ENCODE peak calls at places on chromosomes 7 and 10, in four cellular contexts. One of them, this sample, is unnamed.

GRCh38 chr10:100743626-100744135 is 1.7 kb upstream of the PAX2 start:
- DNase-seq in left ventricle myocardium inferior: no peak
- DNase-seq in brain microvascular endothelial cell: no peak
- DNase-seq in upper lobe of right lung: no peak
- DNase-seq in this sample: no peak

GRCh38 chr7:157355784-157356511 is 19.1 kb downstream of the DNAJB6 start:
- DNase-seq in left ventricle myocardium inferior: peak; percentile 39
- DNase-seq in brain microvascular endothelial cell: no peak
- DNase-seq in upper lobe of right lung: no peak
- DNase-seq in this sample: peak; percentile 83

GRCh38 chr10:61837748-61838055 is 63.8 kb upstream of the ARID5B start:
- DNase-seq in left ventricle myocardium inferior: no peak
- DNase-seq in brain microvascular endothelial cell: no peak
- DNase-seq in upper lobe of right lung: no peak
- DNase-seq in this sample: no peak

GRCh38 chr7:90749774-90750173 is 153.7 kb downstream of the CDK14 start:
- DNase-seq in left ventricle myocardium inferior: no peak
- DNase-seq in brain microvascular endothelial cell: peak; percentile 34
- DNase-seq in upper lobe of right lung: no peak
- DNase-seq in this sample: no peak

GRCh38 chr10:102408728-102409603 is 9.6 kb downstream of the PSD start:
- DNase-seq in left ventricle myocardium inferior: no peak
- DNase-seq in brain microvascular endothelial cell: peak; percentile 17
- DNase-seq in upper lobe of right lung: no peak
- DNase-seq in this sample: no peak

GRCh38 chr7:158016171-158017087 is 571.2 kb downstream of the PTPRN2 start:
- DNase-seq in left ventricle myocardium inferior: no peak
- DNase-seq in brain microvascular endothelial cell: no peak
- DNase-seq in upper lobe of right lung: peak; percentile 53
- DNase-seq in this sample: no peak

GRCh38 chr7:15602236-15602635 is 40.4 kb upstream of the AGMO start:
- DNase-seq in left ventricle myocardium inferior: no peak
- DNase-seq in brain microvascular endothelial cell: peak; percentile 36
- DNase-seq in upper lobe of right lung: no peak
- DNase-seq in this sample: no peak

GRCh38 chr7:3722396-3722846 is 421.4 kb downstream of the SDK1 start:
- DNase-seq in left ventricle myocardium inferior: peak; percentile 21
- DNase-seq in brain microvascular endothelial cell: peak; percentile 33
- DNase-seq in upper lobe of right lung: no peak
- DNase-seq in this sample: no peak

GRCh38 chr10:97226398-97226797 is 40.6 kb upstream of the SLIT1 start:
- DNase-seq in left ventricle myocardium inferior: no peak
- DNase-seq in brain microvascular endothelial cell: no peak
- DNase-seq in upper lobe of right lung: no peak
- DNase-seq in this sample: no peak

GRCh38 chr7:71184136-71184535 is 52.2 kb downstream of the GALNT17 start:
- DNase-seq in left ventricle myocardium inferior: no peak
- DNase-seq in brain microvascular endothelial cell: no peak
- DNase-seq in upper lobe of right lung: no peak
- DNase-seq in this sample: no peak

GRCh38 chr10:119933179-119933578 is 40.6 kb downstream of the SEC23IP start:
- DNase-seq in left ventricle myocardium inferior: no peak
- DNase-seq in brain microvascular endothelial cell: no peak
- DNase-seq in upper lobe of right lung: no peak
- DNase-seq in this sample: no peak

GRCh38 chr10:56269181-56269580 is 91.9 kb downstream of the ZWINT start:
- DNase-seq in left ventricle myocardium inferior: no peak
- DNase-seq in brain microvascular endothelial cell: no peak
- DNase-seq in upper lobe of right lung: no peak
- DNase-seq in this sample: no peak

GRCh38 chr10:14621037-14621436 is 153.7 kb downstream of the FAM107B start:
- DNase-seq in left ventricle myocardium inferior: no peak
- DNase-seq in brain microvascular endothelial cell: no peak
- DNase-seq in upper lobe of right lung: no peak
- DNase-seq in this sample: no peak

GRCh38 chr10:127275793-127276415 is 79.5 kb upstream of the INSYN2A start:
- DNase-seq in left ventricle myocardium inferior: no peak
- DNase-seq in brain microvascular endothelial cell: no peak
- DNase-seq in upper lobe of right lung: no peak
- DNase-seq in this sample: no peak

GRCh38 chr10:131311661-131312260 is at the start of gene TCERG1L:
- DNase-seq in left ventricle myocardium inferior: no peak
- DNase-seq in brain microvascular endothelial cell: no peak
- DNase-seq in upper lobe of right lung: no peak
- DNase-seq in this sample: no peak

GRCh38 chr10:110141185-110141584 is 66.2 kb upstream of the MXI1 start:
- DNase-seq in left ventricle myocardium inferior: no peak
- DNase-seq in brain microvascular endothelial cell: peak; percentile 24
- DNase-seq in upper lobe of right lung: no peak
- DNase-seq in this sample: no peak

GRCh38 chr7:50782376-50783208 is at the start of gene GRB10:
- DNase-seq in left ventricle myocardium inferior: peak; percentile 52
- DNase-seq in brain microvascular endothelial cell: no peak
- DNase-seq in upper lobe of right lung: peak; percentile 72
- DNase-seq in this sample: no peak

GRCh38 chr7:128067983-128068382 is 36.7 kb upstream of the LRRC4 start:
- DNase-seq in left ventricle myocardium inferior: no peak
- DNase-seq in brain microvascular endothelial cell: no peak
- DNase-seq in upper lobe of right lung: no peak
- DNase-seq in this sample: no peak

GRCh38 chr10:11742009-11742778 is at the start of gene ECHDC3:
- DNase-seq in left ventricle myocardium inferior: peak; percentile 79
- DNase-seq in brain microvascular endothelial cell: peak; percentile 7
- DNase-seq in upper lobe of right lung: peak; percentile 92
- DNase-seq in this sample: peak; percentile 71

GRCh38 chr10:72545511-72545910 is 80.4 kb downstream of the MICU1 start:
- DNase-seq in left ventricle myocardium inferior: no peak
- DNase-seq in brain microvascular endothelial cell: no peak
- DNase-seq in upper lobe of right lung: no peak
- DNase-seq in this sample: no peak

GRCh38 chr7:70005885-70006284 is 407.6 kb downstream of the AUTS2 start:
- DNase-seq in left ventricle myocardium inferior: no peak
- DNase-seq in brain microvascular endothelial cell: no peak
- DNase-seq in upper lobe of right lung: no peak
- DNase-seq in this sample: no peak

GRCh38 chr7:92246363-92247101 is 758 bp downstream of the ANKIB1 start:
- DNase-seq in left ventricle myocardium inferior: no peak
- DNase-seq in brain microvascular endothelial cell: no peak
- DNase-seq in upper lobe of right lung: peak; percentile 65
- DNase-seq in this sample: no peak

GRCh38 chr7:127588697-127589482 is 679 bp downstream of the ARF5 start:
- DNase-seq in left ventricle myocardium inferior: peak; percentile 36
- DNase-seq in brain microvascular endothelial cell: peak; percentile 22
- DNase-seq in upper lobe of right lung: peak; percentile 80
- DNase-seq in this sample: peak; percentile 24

GRCh38 chr10:6995339-6995738 is 415.3 kb upstream of the PRKCQ start:
- DNase-seq in left ventricle myocardium inferior: no peak
- DNase-seq in brain microvascular endothelial cell: no peak
- DNase-seq in upper lobe of right lung: no peak
- DNase-seq in this sample: no peak

GRCh38 chr7:51899611-51900010 is 583.0 kb upstream of the COBL start:
- DNase-seq in left ventricle myocardium inferior: no peak
- DNase-seq in brain microvascular endothelial cell: no peak
- DNase-seq in upper lobe of right lung: no peak
- DNase-seq in this sample: no peak

GRCh38 chr10:109027534-109028185 is 895.7 kb downstream of the XPNPEP1 start:
- DNase-seq in left ventricle myocardium inferior: no peak
- DNase-seq in brain microvascular endothelial cell: no peak
- DNase-seq in upper lobe of right lung: no peak
- DNase-seq in this sample: no peak

GRCh38 chr7:127530148-127530547 is 55.2 kb downstream of the GCC1 start:
- DNase-seq in left ventricle myocardium inferior: no peak
- DNase-seq in brain microvascular endothelial cell: no peak
- DNase-seq in upper lobe of right lung: no peak
- DNase-seq in this sample: no peak

GRCh38 chr10:43125881-43126731 is 12.1 kb upstream of the CSGALNACT2 start:
- DNase-seq in left ventricle myocardium inferior: no peak
- DNase-seq in brain microvascular endothelial cell: no peak
- DNase-seq in upper lobe of right lung: peak; percentile 48
- DNase-seq in this sample: no peak

GRCh38 chr7:30470783-30471182 is 7.8 kb downstream of the NOD1 start:
- DNase-seq in left ventricle myocardium inferior: no peak
- DNase-seq in brain microvascular endothelial cell: peak; percentile 85
- DNase-seq in upper lobe of right lung: no peak
- DNase-seq in this sample: no peak

GRCh38 chr10:102975483-102976057 is 57.5 kb downstream of the CNNM2 start:
- DNase-seq in left ventricle myocardium inferior: no peak
- DNase-seq in brain microvascular endothelial cell: no peak
- DNase-seq in upper lobe of right lung: no peak
- DNase-seq in this sample: no peak

GRCh38 chr10:17474595-17474994 is 20.2 kb upstream of the ST8SIA6 start:
- DNase-seq in left ventricle myocardium inferior: no peak
- DNase-seq in brain microvascular endothelial cell: no peak
- DNase-seq in upper lobe of right lung: no peak
- DNase-seq in this sample: no peak

GRCh38 chr10:96334888-96335526 is 23.8 kb downstream of the OPALIN start:
- DNase-seq in left ventricle myocardium inferior: no peak
- DNase-seq in brain microvascular endothelial cell: peak; percentile 24
- DNase-seq in upper lobe of right lung: no peak
- DNase-seq in this sample: no peak

GRCh38 chr7:2843711-2844152 is 376 bp downstream of the GNA12 start:
- DNase-seq in left ventricle myocardium inferior: no peak
- DNase-seq in brain microvascular endothelial cell: no peak
- DNase-seq in upper lobe of right lung: peak; percentile 77
- DNase-seq in this sample: no peak

GRCh38 chr10:4868357-4868657 is 42.3 kb downstream of the AKR1E2 start:
- DNase-seq in left ventricle myocardium inferior: no peak
- DNase-seq in brain microvascular endothelial cell: no peak
- DNase-seq in upper lobe of right lung: no peak
- DNase-seq in this sample: no peak

GRCh38 chr10:19816420-19817250 is at the start of gene PLXDC2:
- DNase-seq in left ventricle myocardium inferior: peak; percentile 43
- DNase-seq in brain microvascular endothelial cell: peak; percentile 45
- DNase-seq in upper lobe of right lung: peak; percentile 81
- DNase-seq in this sample: peak; percentile 11

GRCh38 chr10:49784631-49785030 is 22.5 kb upstream of the OGDHL start:
- DNase-seq in left ventricle myocardium inferior: no peak
- DNase-seq in brain microvascular endothelial cell: no peak
- DNase-seq in upper lobe of right lung: no peak
- DNase-seq in this sample: no peak

GRCh38 chr7:15921576-15921975 is 235.1 kb upstream of the MEOX2 start:
- DNase-seq in left ventricle myocardium inferior: no peak
- DNase-seq in brain microvascular endothelial cell: peak; percentile 9
- DNase-seq in upper lobe of right lung: no peak
- DNase-seq in this sample: no peak

GRCh38 chr7:42193457-42194111 is 43.4 kb downstream of the GLI3 start:
- DNase-seq in left ventricle myocardium inferior: no peak
- DNase-seq in brain microvascular endothelial cell: no peak
- DNase-seq in upper lobe of right lung: no peak
- DNase-seq in this sample: no peak

GRCh38 chr7:42194218-42194617 is 42.8 kb downstream of the GLI3 start:
- DNase-seq in left ventricle myocardium inferior: no peak
- DNase-seq in brain microvascular endothelial cell: no peak
- DNase-seq in upper lobe of right lung: no peak
- DNase-seq in this sample: no peak

GRCh38 chr7:42192072-42192471 is 44.9 kb downstream of the GLI3 start:
- DNase-seq in left ventricle myocardium inferior: no peak
- DNase-seq in brain microvascular endothelial cell: no peak
- DNase-seq in upper lobe of right lung: no peak
- DNase-seq in this sample: no peak

GRCh38 chr7:42189535-42189934 is 47.5 kb downstream of the GLI3 start:
- DNase-seq in left ventricle myocardium inferior: no peak
- DNase-seq in brain microvascular endothelial cell: no peak
- DNase-seq in upper lobe of right lung: no peak
- DNase-seq in this sample: no peak

GRCh38 chr7:42192851-42193456 is 44.1 kb downstream of the GLI3 start:
- DNase-seq in left ventricle myocardium inferior: no peak
- DNase-seq in brain microvascular endothelial cell: no peak
- DNase-seq in upper lobe of right lung: no peak
- DNase-seq in this sample: no peak
- H3K27ac ChIP-seq in left ventricle myocardium inferior: peak overlapping the region; percentile 31
- H3K27ac ChIP-seq in brain microvascular endothelial cell: no peak overlapping the region
- H3K27ac ChIP-seq in upper lobe of right lung: no peak overlapping the region
- H3K27ac ChIP-seq in this sample: no peak overlapping the region

GRCh38 chr7:141641876-141642275 is 60.1 kb downstream of the DENND11 start:
- DNase-seq in left ventricle myocardium inferior: no peak
- DNase-seq in brain microvascular endothelial cell: no peak
- DNase-seq in upper lobe of right lung: no peak
- DNase-seq in this sample: no peak
- TF ChIP-seq CTCF in left ventricle myocardium inferior: peak; percentile 40
- TF ChIP-seq CTCF in brain microvascular endothelial cell: peak; percentile 6
- TF ChIP-seq CTCF in upper lobe of right lung: no peak
- TF ChIP-seq CTCF in this sample: no peak

DNA sequence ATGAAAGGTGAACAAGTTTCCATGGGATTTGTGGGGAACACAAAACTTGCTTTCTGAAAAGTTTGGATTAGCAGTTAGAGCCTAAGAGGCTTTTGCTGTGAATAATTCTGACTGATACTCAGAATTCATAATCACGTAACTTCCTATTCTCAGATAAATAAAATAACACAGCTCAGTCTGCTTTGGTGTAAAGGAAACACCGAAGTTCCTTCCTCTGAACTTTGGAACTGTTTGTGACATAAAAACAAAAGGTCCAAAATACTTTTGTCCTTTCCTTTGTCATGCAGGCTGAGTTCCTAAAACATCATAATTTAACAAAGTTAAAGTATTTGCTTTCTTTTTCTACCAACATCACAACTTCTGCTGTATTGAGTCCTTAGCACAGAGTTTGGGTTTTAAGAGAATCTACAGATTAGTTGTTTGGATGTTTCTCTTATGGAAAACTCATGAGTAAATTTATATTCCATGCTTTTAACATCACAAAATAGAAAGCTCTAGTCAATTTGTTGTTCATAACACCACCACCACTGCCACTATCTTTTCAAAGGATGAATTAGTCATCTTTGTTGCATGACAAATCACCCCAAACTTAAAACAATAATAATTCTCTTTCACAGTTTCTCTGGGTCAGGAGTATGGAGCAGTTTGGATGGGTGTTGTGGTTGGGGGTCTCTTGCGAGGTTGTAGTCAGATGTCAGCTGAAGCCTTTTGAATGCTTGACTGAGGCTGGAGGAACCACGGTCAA is 123.4 kb downstream of the REEP3 start:
- DNase-seq in left ventricle myocardium inferior: no peak
- DNase-seq in brain microvascular endothelial cell: peak; percentile 13
- DNase-seq in upper lobe of right lung: no peak
- DNase-seq in this sample: no peak
- H3K27ac ChIP-seq in left ventricle myocardium inferior: peak overlapping the region; percentile 88
- H3K27ac ChIP-seq in brain microvascular endothelial cell: peak overlapping the region; percentile 72
- H3K27ac ChIP-seq in upper lobe of right lung: peak overlapping the region; percentile 65
- H3K27ac ChIP-seq in this sample: peak overlapping the region; percentile 73

GRCh38 chr7:35799846-35800717 is 775 bp upstream of the SEPTIN7 start:
- DNase-seq in left ventricle myocardium inferior: peak; percentile 87
- DNase-seq in brain microvascular endothelial cell: peak; percentile 79
- DNase-seq in upper lobe of right lung: peak; percentile 94
- DNase-seq in this sample: peak; percentile 79

GRCh38 chr7:35800718-35801391 is at the start of gene SEPTIN7:
- DNase-seq in left ventricle myocardium inferior: peak; percentile 99
- DNase-seq in brain microvascular endothelial cell: peak; percentile 97
- DNase-seq in upper lobe of right lung: peak; percentile 100
- DNase-seq in this sample: peak; percentile 98

GRCh38 chr7:35802102-35802466 is 1.2 kb downstream of the SEPTIN7 start:
- DNase-seq in left ventricle myocardium inferior: no peak
- DNase-seq in brain microvascular endothelial cell: no peak
- DNase-seq in upper lobe of right lung: no peak
- DNase-seq in this sample: no peak

GRCh38 chr7:35802649-35803048 is 1.8 kb downstream of the SEPTIN7 start:
- DNase-seq in left ventricle myocardium inferior: no peak
- DNase-seq in brain microvascular endothelial cell: no peak
- DNase-seq in upper lobe of right lung: no peak
- DNase-seq in this sample: no peak

GRCh38 chr7:35801392-35802101 is 690 bp downstream of the SEPTIN7 start:
- DNase-seq in left ventricle myocardium inferior: peak; percentile 77
- DNase-seq in brain microvascular endothelial cell: peak; percentile 43
- DNase-seq in upper lobe of right lung: peak; percentile 90
- DNase-seq in this sample: peak; percentile 25
- TF ChIP-seq CTCF in left ventricle myocardium inferior: peak; percentile 73
- TF ChIP-seq CTCF in brain microvascular endothelial cell: peak; percentile 83
- TF ChIP-seq CTCF in upper lobe of right lung: peak; percentile 63
- TF ChIP-seq CTCF in this sample: peak; percentile 66